ENCODE peak calls at places on chromosomes 4 and X, in seven cellular contexts. One of them, this sample, is unnamed.

GRCh38 chr4:87622303-87622702 is 14.0 kb downstream of the DSPP start:
- DNase-seq in tibial artery: no peak
- DNase-seq in upper lobe of right lung: no peak
- DNase-seq in prostate gland: no peak
- DNase-seq in cardiac muscle cell: no peak
- DNase-seq in sigmoid colon: no peak
- DNase-seq in fibroblast of mammary gland: no peak
- DNase-seq in this sample: no peak

GRCh38 chr4:148444296-148445070 is 2.3 kb upstream of the NR3C2 start:
- DNase-seq in tibial artery: peak
- DNase-seq in upper lobe of right lung: peak
- DNase-seq in prostate gland: peak
- DNase-seq in cardiac muscle cell: no peak
- DNase-seq in sigmoid colon: peak
- DNase-seq in fibroblast of mammary gland: no peak
- DNase-seq in this sample: no peak

GRCh38 chrX:18574591-18574990 is 97.3 kb downstream of the RS1 start:
- DNase-seq in tibial artery: peak
- DNase-seq in upper lobe of right lung: no peak
- DNase-seq in prostate gland: no peak
- DNase-seq in cardiac muscle cell: peak
- DNase-seq in sigmoid colon: peak
- DNase-seq in fibroblast of mammary gland: peak
- DNase-seq in this sample: no peak

GRCh38 chr4:186845137-186845842 is 121.6 kb upstream of the FAT1 start:
- DNase-seq in tibial artery: peak
- DNase-seq in upper lobe of right lung: no peak
- DNase-seq in prostate gland: no peak
- DNase-seq in cardiac muscle cell: peak
- DNase-seq in sigmoid colon: peak
- DNase-seq in fibroblast of mammary gland: peak
- DNase-seq in this sample: no peak

GRCh38 chrX:69065451-69065850 is 99.8 kb downstream of the PJA1 start:
- DNase-seq in tibial artery: no peak
- DNase-seq in upper lobe of right lung: no peak
- DNase-seq in prostate gland: no peak
- DNase-seq in cardiac muscle cell: peak
- DNase-seq in sigmoid colon: no peak
- DNase-seq in fibroblast of mammary gland: peak
- DNase-seq in this sample: no peak

GRCh38 chr4:101355767-101356702 is 8.7 kb upstream of the PPP3CA start:
- DNase-seq in tibial artery: no peak
- DNase-seq in upper lobe of right lung: no peak
- DNase-seq in prostate gland: no peak
- DNase-seq in cardiac muscle cell: peak
- DNase-seq in sigmoid colon: no peak
- DNase-seq in fibroblast of mammary gland: peak
- DNase-seq in this sample: no peak

GRCh38 chr4:182504440-182504839 is 261.2 kb downstream of the TENM3 start:
- DNase-seq in tibial artery: no peak
- DNase-seq in upper lobe of right lung: no peak
- DNase-seq in prostate gland: no peak
- DNase-seq in cardiac muscle cell: no peak
- DNase-seq in sigmoid colon: no peak
- DNase-seq in fibroblast of mammary gland: no peak
- DNase-seq in this sample: no peak

GRCh38 chr4:101169044-101170014 is 178.0 kb downstream of the PPP3CA start:
- DNase-seq in tibial artery: peak
- DNase-seq in upper lobe of right lung: no peak
- DNase-seq in prostate gland: peak
- DNase-seq in cardiac muscle cell: peak
- DNase-seq in sigmoid colon: peak
- DNase-seq in fibroblast of mammary gland: peak
- DNase-seq in this sample: peak

GRCh38 chr4:52051615-52052474 is 741 bp downstream of the SPATA18 start:
- DNase-seq in tibial artery: peak
- DNase-seq in upper lobe of right lung: peak
- DNase-seq in prostate gland: peak
- DNase-seq in cardiac muscle cell: peak
- DNase-seq in sigmoid colon: peak
- DNase-seq in fibroblast of mammary gland: peak
- DNase-seq in this sample: peak

GRCh38 chr4:61762722-61763627 is 562.8 kb downstream of the ADGRL3 start:
- DNase-seq in tibial artery: no peak
- DNase-seq in upper lobe of right lung: no peak
- DNase-seq in prostate gland: no peak
- DNase-seq in cardiac muscle cell: no peak
- DNase-seq in sigmoid colon: no peak
- DNase-seq in fibroblast of mammary gland: no peak
- DNase-seq in this sample: no peak

GRCh38 chr4:5366421-5366820 is 315.1 kb downstream of the STK32B start:
- DNase-seq in tibial artery: no peak
- DNase-seq in upper lobe of right lung: no peak
- DNase-seq in prostate gland: no peak
- DNase-seq in cardiac muscle cell: no peak
- DNase-seq in sigmoid colon: no peak
- DNase-seq in fibroblast of mammary gland: peak
- DNase-seq in this sample: no peak

GRCh38 chrX:72269671-72270251 is 7.3 kb downstream of the RPS4X start:
- DNase-seq in tibial artery: no peak
- DNase-seq in upper lobe of right lung: no peak
- DNase-seq in prostate gland: no peak
- DNase-seq in cardiac muscle cell: peak
- DNase-seq in sigmoid colon: no peak
- DNase-seq in fibroblast of mammary gland: peak
- DNase-seq in this sample: no peak

GRCh38 chrX:11259437-11259836 is 33.8 kb upstream of the AMELX start:
- DNase-seq in tibial artery: no peak
- DNase-seq in upper lobe of right lung: no peak
- DNase-seq in prostate gland: no peak
- DNase-seq in cardiac muscle cell: no peak
- DNase-seq in sigmoid colon: no peak
- DNase-seq in fibroblast of mammary gland: no peak
- DNase-seq in this sample: no peak

GRCh38 chr4:105129286-105129685 is 17.4 kb upstream of the TET2 start:
- DNase-seq in tibial artery: no peak
- DNase-seq in upper lobe of right lung: no peak
- DNase-seq in prostate gland: no peak
- DNase-seq in cardiac muscle cell: no peak
- DNase-seq in sigmoid colon: no peak
- DNase-seq in fibroblast of mammary gland: no peak
- DNase-seq in this sample: no peak

GRCh38 chr4:27315625-27316024 is 455.0 kb downstream of the STIM2 start:
- DNase-seq in tibial artery: no peak
- DNase-seq in upper lobe of right lung: no peak
- DNase-seq in prostate gland: no peak
- DNase-seq in cardiac muscle cell: no peak
- DNase-seq in sigmoid colon: no peak
- DNase-seq in fibroblast of mammary gland: no peak
- DNase-seq in this sample: no peak

GRCh38 chr4:27316176-27316575 is 455.5 kb downstream of the STIM2 start:
- DNase-seq in tibial artery: no peak
- DNase-seq in upper lobe of right lung: no peak
- DNase-seq in prostate gland: no peak
- DNase-seq in cardiac muscle cell: no peak
- DNase-seq in sigmoid colon: no peak
- DNase-seq in fibroblast of mammary gland: no peak
- DNase-seq in this sample: no peak

GRCh38 chr4:27318740-27319139 is 458.1 kb downstream of the STIM2 start:
- DNase-seq in tibial artery: no peak
- DNase-seq in upper lobe of right lung: no peak
- DNase-seq in prostate gland: no peak
- DNase-seq in cardiac muscle cell: peak
- DNase-seq in sigmoid colon: no peak
- DNase-seq in fibroblast of mammary gland: peak
- DNase-seq in this sample: no peak
- TF ChIP-seq CTCF in tibial artery: no peak
- TF ChIP-seq CTCF in upper lobe of right lung: peak
- TF ChIP-seq CTCF in prostate gland: peak
- TF ChIP-seq CTCF in cardiac muscle cell: no peak
- TF ChIP-seq CTCF in sigmoid colon: no peak
- TF ChIP-seq CTCF in fibroblast of mammary gland: peak
- TF ChIP-seq CTCF in this sample: peak

DNA sequence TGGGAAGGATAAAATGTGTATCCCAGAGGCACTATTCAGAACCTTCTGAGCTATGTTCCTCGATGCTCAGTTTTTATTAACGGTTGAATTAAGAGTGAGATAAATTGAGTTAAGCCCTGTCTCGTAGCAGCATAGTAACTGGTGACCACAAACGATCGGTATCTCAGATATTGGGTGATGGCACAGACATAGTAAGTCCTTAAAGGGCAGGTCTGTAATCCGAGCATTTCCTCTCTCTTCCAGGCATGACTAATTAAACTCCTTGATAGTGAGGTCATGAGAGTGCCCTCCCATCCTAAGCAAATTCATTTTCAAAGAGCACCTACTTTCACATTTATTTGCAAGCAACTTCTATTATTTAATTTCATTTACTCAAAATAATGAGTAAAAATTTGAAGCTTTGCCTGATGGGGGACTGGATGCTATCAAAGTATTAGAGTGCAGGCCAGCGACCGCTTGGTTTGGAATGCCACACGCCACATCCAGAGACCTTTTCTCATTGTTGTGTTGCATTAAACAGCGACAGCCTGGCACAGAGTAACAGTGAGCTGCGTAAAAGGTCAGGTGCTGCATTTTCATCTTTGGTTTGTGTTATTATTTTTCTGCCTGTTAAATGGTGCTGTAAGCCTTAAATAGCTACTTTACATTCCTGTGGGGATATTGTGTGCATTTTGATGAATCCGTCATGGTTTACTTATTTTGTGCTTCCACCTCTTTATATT is 101.9 kb downstream of the PCDH7 start:
- DNase-seq in tibial artery: no peak
- DNase-seq in upper lobe of right lung: no peak
- DNase-seq in prostate gland: no peak
- DNase-seq in cardiac muscle cell: no peak
- DNase-seq in sigmoid colon: no peak
- DNase-seq in fibroblast of mammary gland: peak
- DNase-seq in this sample: no peak
- H3K4me3 ChIP-seq in tibial artery: no peak
- H3K4me3 ChIP-seq in upper lobe of right lung: no peak
- H3K4me3 ChIP-seq in prostate gland: no peak
- H3K4me3 ChIP-seq in cardiac muscle cell: no peak
- H3K4me3 ChIP-seq in sigmoid colon: peak
- H3K4me3 ChIP-seq in fibroblast of mammary gland: no peak
- H3K4me3 ChIP-seq in this sample: no peak

GRCh38 chr4:3852751-3853150 is 86.6 kb downstream of the ADRA2C start:
- DNase-seq in tibial artery: no peak
- DNase-seq in upper lobe of right lung: no peak
- DNase-seq in prostate gland: no peak
- DNase-seq in cardiac muscle cell: no peak
- DNase-seq in sigmoid colon: no peak
- DNase-seq in fibroblast of mammary gland: no peak
- DNase-seq in this sample: no peak
- TF ChIP-seq CTCF in tibial artery: no peak
- TF ChIP-seq CTCF in upper lobe of right lung: no peak
- TF ChIP-seq CTCF in prostate gland: no peak
- TF ChIP-seq CTCF in cardiac muscle cell: no peak
- TF ChIP-seq CTCF in sigmoid colon: no peak
- TF ChIP-seq CTCF in fibroblast of mammary gland: no peak
- TF ChIP-seq CTCF in this sample: no peak

GRCh38 chr4:6938237-6938636 is 28.6 kb downstream of the TBC1D14 start:
- DNase-seq in tibial artery: peak
- DNase-seq in upper lobe of right lung: peak
- DNase-seq in prostate gland: no peak
- DNase-seq in cardiac muscle cell: no peak
- DNase-seq in sigmoid colon: peak
- DNase-seq in fibroblast of mammary gland: peak
- DNase-seq in this sample: no peak
- H3K4me3 ChIP-seq in tibial artery: no peak
- H3K4me3 ChIP-seq in upper lobe of right lung: no peak
- H3K4me3 ChIP-seq in prostate gland: no peak
- H3K4me3 ChIP-seq in cardiac muscle cell: no peak
- H3K4me3 ChIP-seq in sigmoid colon: no peak
- H3K4me3 ChIP-seq in fibroblast of mammary gland: no peak
- H3K4me3 ChIP-seq in this sample: no peak

DNA sequence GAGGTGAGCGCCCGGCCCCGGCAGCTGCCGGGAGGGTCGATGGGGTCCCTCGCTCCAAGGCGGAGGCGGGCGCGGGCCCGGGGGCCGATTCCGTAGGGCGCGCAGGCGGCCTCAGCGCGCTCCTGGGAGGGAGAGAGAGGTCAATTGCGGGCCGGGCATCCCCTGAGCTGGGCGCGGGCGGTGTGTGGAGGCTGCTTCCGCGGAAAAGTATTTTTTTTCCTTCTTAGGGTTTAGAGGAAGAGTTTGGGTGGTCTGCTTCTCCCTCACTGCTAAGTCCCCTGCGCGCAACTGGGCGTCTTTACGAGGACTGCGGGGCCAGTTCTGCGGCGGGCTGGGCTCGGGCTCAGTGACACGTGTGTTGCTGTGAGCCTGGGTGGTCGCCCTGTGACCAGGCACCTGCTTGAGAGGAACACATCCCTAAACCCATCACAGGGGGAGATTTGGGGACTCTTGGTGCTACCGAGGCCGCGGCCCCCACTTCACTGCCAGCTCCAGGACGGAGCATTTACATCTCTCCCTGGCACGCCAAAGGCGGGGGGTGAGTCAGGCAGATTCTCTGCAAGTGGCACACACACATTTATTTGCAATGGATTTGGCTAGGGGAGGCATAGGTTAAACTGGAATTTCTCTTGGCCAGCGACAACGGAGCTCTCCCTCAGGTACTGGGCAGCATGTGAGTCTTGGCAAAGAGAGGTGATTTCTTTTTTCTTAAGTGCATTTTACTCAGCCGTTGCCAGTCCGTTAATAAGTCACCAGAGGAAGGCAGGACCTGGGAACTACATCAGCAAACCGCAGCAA is 151.2 kb upstream of the SLC4A4 start:
- DNase-seq in tibial artery: peak
- DNase-seq in upper lobe of right lung: peak
- DNase-seq in prostate gland: peak
- DNase-seq in cardiac muscle cell: peak
- DNase-seq in sigmoid colon: peak
- DNase-seq in fibroblast of mammary gland: no peak
- DNase-seq in this sample: peak
- TF ChIP-seq CTCF in tibial artery: no peak
- TF ChIP-seq CTCF in upper lobe of right lung: no peak
- TF ChIP-seq CTCF in prostate gland: no peak
- TF ChIP-seq CTCF in cardiac muscle cell: no peak
- TF ChIP-seq CTCF in sigmoid colon: no peak
- TF ChIP-seq CTCF in fibroblast of mammary gland: no peak
- TF ChIP-seq CTCF in this sample: no peak

DNA sequence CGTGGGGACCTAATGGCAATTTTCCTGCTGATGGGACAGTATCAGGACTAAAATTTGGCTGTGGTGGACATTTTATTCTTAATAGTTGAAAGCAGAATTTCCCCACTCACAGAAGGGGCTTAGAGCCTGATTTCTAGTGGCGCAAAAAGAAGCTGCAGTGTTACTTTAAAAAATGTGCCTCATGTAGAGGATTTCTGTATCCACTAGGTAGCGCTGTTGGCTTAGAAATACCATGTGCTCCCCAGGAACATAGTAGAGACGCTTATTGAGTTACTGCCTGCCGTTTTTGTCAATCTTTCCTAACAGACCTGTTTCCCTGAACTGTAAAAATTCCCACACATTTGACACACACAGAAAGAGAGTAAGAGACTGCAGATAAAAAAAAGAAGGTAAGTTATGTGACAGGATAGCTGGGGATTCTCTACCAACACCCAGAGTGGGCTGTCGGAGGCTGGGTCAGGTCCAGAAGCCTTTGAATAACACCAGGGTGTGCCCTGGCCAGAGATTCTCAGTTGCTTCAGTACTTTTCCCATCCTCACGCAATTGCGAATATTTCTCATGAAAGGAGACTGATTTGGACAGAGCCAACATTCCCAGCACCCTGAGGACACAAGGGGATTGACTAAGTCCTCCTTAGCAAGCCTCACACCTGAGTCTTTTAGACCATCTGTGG is 88.4 kb downstream of the ZXDA start:
- DNase-seq in tibial artery: no peak
- DNase-seq in upper lobe of right lung: no peak
- DNase-seq in prostate gland: peak
- DNase-seq in cardiac muscle cell: peak
- DNase-seq in sigmoid colon: no peak
- DNase-seq in fibroblast of mammary gland: peak
- DNase-seq in this sample: peak
- H3K4me3 ChIP-seq in tibial artery: no peak
- H3K4me3 ChIP-seq in upper lobe of right lung: peak
- H3K4me3 ChIP-seq in prostate gland: no peak
- H3K4me3 ChIP-seq in cardiac muscle cell: no peak
- H3K4me3 ChIP-seq in sigmoid colon: no peak
- H3K4me3 ChIP-seq in fibroblast of mammary gland: no peak
- H3K4me3 ChIP-seq in this sample: no peak